ENCODE peak calls at places on chromosomes 1 and 21, in nine cellular contexts. N is NCI-H1105; E is activated CD8-positive, alpha-beta memory T cell treated with anti-CD3 and anti-CD28 coated beads, Interleukin-2, amount 50 U/mL, for 48 hours; Q is LoVo; T is NCI-H748 treated with DMSO at 0.1 percent for 48 hours; W is NCI-H1092 treated with DMSO at 0.1 percent for 48 hours; J is kidney epithelial cell; O is type B pancreatic cell; Z is adrenal gland. G is an unnamed sample.

GRCh38 chr1:157515141-157515540 is 37.2 kb downstream of the FCRL5 start:
- DNase-seq in N (no peak), E (no peak), Q (no peak), T (no peak), W (no peak), J (no peak), O (no peak), Z (no peak), G (no peak)

GRCh38 chr1:170696591-170697337 is 32.8 kb downstream of the PRRX1 start:
- DNase-seq in N (no peak), E (no peak), Q (no peak), T (no peak), W (no peak), J (no peak), O (no peak), Z (no peak), G (no peak)

GRCh38 chr1:3669421-3669821 is 17.1 kb downstream of the TP73 start:
- DNase-seq in N (no peak), E (no peak), Q (no peak), T (no peak), W (no peak), J (no peak), O (no peak), Z (no peak), G (no peak)

GRCh38 chr1:34474566-34474965 is 280.3 kb upstream of the GJB5 start:
- DNase-seq in N (no peak), E (no peak), Q (peak), T (no peak), W (no peak), J (no peak), O (no peak), Z (no peak), G (no peak)

GRCh38 chr1:71695820-71696219 is 586.5 kb downstream of the NEGR1 start:
- DNase-seq in N (no peak), E (no peak), Q (no peak), T (no peak), W (no peak), J (peak), O (no peak), Z (no peak), G (no peak)

GRCh38 chr1:230773396-230774033 is 26.3 kb downstream of the CAPN9 start:
- DNase-seq in N (no peak), E (no peak), Q (no peak), T (peak), W (no peak), J (no peak), O (no peak), Z (no peak), G (no peak)

GRCh38 chr1:152479792-152480595 is 30.6 kb upstream of the LCE5A start:
- DNase-seq in N (peak), E (peak), Q (peak), T (no peak), W (no peak), J (no peak), O (no peak), Z (peak), G (no peak)

GRCh38 chr1:234609528-234610042 is 393 bp downstream of the IRF2BP2 start:
- DNase-seq in N (no peak), E (no peak), Q (no peak), T (no peak), W (no peak), J (no peak), O (no peak), Z (no peak), G (no peak)

GRCh38 chr1:74504125-74505065 is 8.0 kb downstream of the LRRC53 start:
- DNase-seq in N (peak), E (peak), Q (peak), T (peak), W (peak), J (no peak), O (no peak), Z (peak), G (no peak)

GRCh38 chr1:23657659-23658275 is 33.8 kb upstream of the RPL11 start:
- DNase-seq in N (peak), E (peak), Q (peak), T (peak), W (peak), J (no peak), O (peak), Z (peak), G (no peak)

GRCh38 chr21:34883501-34884271 is 165.4 kb downstream of the RUNX1 start:
- DNase-seq in N (no peak), E (no peak), Q (no peak), T (no peak), W (no peak), J (no peak), O (no peak), Z (no peak), G (no peak)

GRCh38 chr1:212575333-212575732 is 33.2 kb upstream of the ATF3 start:
- DNase-seq in N (no peak), E (no peak), Q (no peak), T (no peak), W (no peak), J (no peak), O (no peak), Z (no peak), G (no peak)

GRCh38 chr1:200353232-200353631 is 56.6 kb downstream of the ZNF281 start:
- DNase-seq in N (no peak), E (no peak), Q (no peak), T (no peak), W (no peak), J (no peak), O (no peak), Z (no peak), G (no peak)

GRCh38 chr1:109391626-109392025 is 6.1 kb downstream of the SORT1 start:
- DNase-seq in N (no peak), E (no peak), Q (no peak), T (no peak), W (no peak), J (no peak), O (no peak), Z (no peak), G (no peak)